ENCODE peak calls at places on chromosomes 3 and 15, in ten cellular contexts. Z is endothelial cell; T is left ventricle myocardium inferior; D is germinal center; Y is GM10248; H is MM.1S; L is T-helper 9 cell; O is activated T-helper 9 cell treated with anti-CD3 and anti-CD28 coated beads, Interleukin-2, amount 50 U/mL, for 16 hours; Q is spleen; P is A673. N is an unnamed sample.
A peak's percentile ranks its signal among the peaks of the same experiment; 100 is the strongest.

GRCh38 chr15:68370768-68371151 is 61.2 kb downstream of the ITGA11 start:
- DNase-seq in T (no peak), O (no peak), H (no peak), D (no peak), Y (no peak), Z (no peak), Q (no peak), P (no peak), L (no peak), N (no peak)

GRCh38 chr3:49500408-49501257 is 30.6 kb downstream of the DAG1 start:
- DNase-seq in Q (no peak), T (peak; percentile 40), H (no peak), L (no peak), P (peak; percentile 42), Y (no peak), D (no peak), O (no peak), Z (no peak), N (no peak)

GRCh38 chr3:64732570-64732969 is 44.8 kb upstream of the ADAMTS9 start:
- DNase-seq in Y (no peak), P (peak; percentile 12), Q (no peak), Z (no peak), T (no peak), L (no peak), H (no peak), D (no peak), O (no peak), N (no peak)

GRCh38 chr3:39762537-39762936 is 46.9 kb upstream of the MYRIP start:
- DNase-seq in D (no peak), Z (no peak), O (no peak), Q (no peak), L (no peak), Y (no peak), H (no peak), T (no peak), P (no peak), N (no peak)

GRCh38 chr3:195549931-195550519 is 6.9 kb upstream of the PPP1R2 start:
- DNase-seq in L (peak; percentile 75), Z (no peak), D (peak; percentile 36), Y (peak; percentile 49), Q (peak; percentile 93), H (peak; percentile 89), T (no peak), P (no peak), O (peak; percentile 61), N (no peak)

GRCh38 chr3:194275231-194275671 is 75.9 kb downstream of the CPN2 start:
- DNase-seq in Q (no peak), O (no peak), Z (no peak), L (no peak), H (no peak), T (no peak), P (no peak), Y (peak; percentile 23), D (no peak), N (no peak)

GRCh38 chr15:88627463-88627862 is 6.3 kb downstream of the AEN start:
- DNase-seq in Q (peak; percentile 87), Z (no peak), Y (no peak), O (peak; percentile 46), T (no peak), H (peak; percentile 88), P (no peak), D (peak; percentile 43), L (peak; percentile 57), N (no peak)

GRCh38 chr3:125374501-125374995 is 577 bp downstream of the ZNF148 start:
- DNase-seq in Y (peak; percentile 60), L (peak; percentile 31), H (peak; percentile 19), Z (peak; percentile 49), Q (no peak), T (peak; percentile 23), O (peak; percentile 27), P (peak; percentile 45), D (peak; percentile 67), N (peak; percentile 48)

GRCh38 chr3:112685435-112685834 is 44.5 kb upstream of the CCDC80 start:
- DNase-seq in H (no peak), T (no peak), O (no peak), Y (no peak), Z (no peak), L (no peak), D (no peak), Q (no peak), P (no peak), N (no peak)

GRCh38 chr3:195095035-195095703 is 175.8 kb downstream of the XXYLT1 start:
- DNase-seq in H (no peak), O (no peak), P (peak; percentile 67), D (peak; percentile 73), T (peak; percentile 8), Q (peak; percentile 88), L (no peak), Z (no peak), Y (peak; percentile 77), N (no peak)

GRCh38 chr3:169813757-169814517 is 1.2 kb upstream of the LRRC34 start:
- DNase-seq in D (peak; percentile 74), P (peak; percentile 64), Z (no peak), Y (peak; percentile 76), Q (peak; percentile 93), T (no peak), L (peak; percentile 52), H (peak; percentile 98), O (peak; percentile 68), N (peak; percentile 32)

GRCh38 chr3:146313411-146314111 is 62.7 kb upstream of the PLSCR4 start:
- DNase-seq in P (no peak), O (no peak), L (no peak), H (no peak), D (no peak), T (no peak), Q (no peak), Y (no peak), Z (no peak), N (no peak)

GRCh38 chr3:49703443-49703927 is 14.1 kb downstream of the RNF123 start:
- DNase-seq in Q (peak; percentile 87), O (peak; percentile 45), L (peak; percentile 36), Z (peak; percentile 71), T (peak; percentile 40), P (peak; percentile 60), Y (peak; percentile 90), D (peak; percentile 84), H (peak; percentile 63), N (peak; percentile 90)

GRCh38 chr3:169363318-169363717 is 300.2 kb downstream of the MECOM start:
- DNase-seq in Q (no peak), Z (no peak), L (no peak), D (no peak), P (no peak), Y (no peak), H (no peak), O (no peak), T (no peak), N (no peak)

GRCh38 chr15:60563539-60564404 is 84.8 kb upstream of the ICE2 start:
- DNase-seq in H (no peak), Z (no peak), O (no peak), L (no peak), Y (peak; percentile 31), D (no peak), T (no peak), P (no peak), Q (no peak), N (no peak)

GRCh38 chr3:15797600-15798303 is at the start of gene ANKRD28:
- DNase-seq in T (no peak), L (no peak), P (peak; percentile 75), Z (peak; percentile 3), H (peak; percentile 80), D (no peak), Y (no peak), O (no peak), Q (no peak), N (no peak)

GRCh38 chr15:69595009-69595825 is 142.6 kb downstream of the RPLP1 start:
- DNase-seq in P (no peak), Y (no peak), Q (no peak), H (no peak), Z (no peak), L (no peak), O (no peak), D (no peak), T (peak; percentile 80), N (no peak)

GRCh38 chr3:158205324-158205723 is 95.4 kb downstream of the RSRC1 start:
- DNase-seq in Y (no peak), O (no peak), L (no peak), Q (no peak), H (no peak), Z (no peak), D (no peak), P (no peak), T (no peak), N (no peak)

GRCh38 chr15:96181873-96182301 is 148.6 kb upstream of the NR2F2 start:
- DNase-seq in D (no peak), T (peak; percentile 25), P (peak; percentile 23), O (no peak), H (no peak), Q (no peak), L (no peak), Y (no peak), Z (no peak), N (no peak)

GRCh38 chr3:110521019-110521418 is 550.6 kb upstream of the NECTIN3 start:
- DNase-seq in T (no peak), P (no peak), L (no peak), O (no peak), Z (no peak), Y (no peak), D (no peak), Q (no peak), H (no peak), N (no peak)

GRCh38 chr3:8589880-8590556 is 54.6 kb downstream of the SSUH2 start:
- DNase-seq in T (no peak), L (no peak), H (no peak), Y (no peak), Z (no peak), D (no peak), Q (no peak), O (no peak), P (no peak), N (no peak)

GRCh38 chr15:31359722-31360111 is 33.1 kb downstream of the KLF13 start:
- DNase-seq in L (no peak), D (no peak), T (no peak), H (peak; percentile 20), Q (no peak), Y (no peak), P (no peak), Z (no peak), O (no peak), N (no peak)

GRCh38 chr3:176574736-176575135 is 622.5 kb downstream of the TBL1XR1 start:
- DNase-seq in L (no peak), T (no peak), D (no peak), Z (no peak), P (no peak), Y (no peak), O (no peak), Q (no peak), H (no peak), N (no peak)

GRCh38 chr3:196193037-196193737 is 18.0 kb downstream of the ZDHHC19 start:
- DNase-seq in L (no peak), H (no peak), T (no peak), D (no peak), Y (no peak), Z (no peak), O (no peak), P (no peak), Q (peak; percentile 77), N (no peak)

GRCh38 chr3:152505926-152506325 is 237.2 kb downstream of the MBNL1 start:
- DNase-seq in P (no peak), L (no peak), Q (no peak), Y (peak; percentile 20), D (no peak), H (no peak), O (no peak), T (no peak), Z (no peak), N (no peak)

GRCh38 chr3:157248590-157249425 is 88.9 kb upstream of the CCNL1 start:
- DNase-seq in H (peak; percentile 57), P (peak; percentile 71), T (peak; percentile 22), Z (no peak), O (no peak), L (no peak), D (no peak), Y (no peak), Q (no peak), N (no peak)

GRCh38 chr15:92819312-92820232 is 80.6 kb upstream of the CHD2 start:
- DNase-seq in Z (no peak), P (peak; percentile 26), O (no peak), L (no peak), H (no peak), Q (no peak), D (no peak), Y (no peak), T (no peak), N (no peak)

GRCh38 chr15:39624806-39625205 is 43.9 kb downstream of the THBS1 start:
- DNase-seq in H (peak; percentile 80), Z (no peak), D (no peak), O (peak; percentile 53), P (no peak), Y (peak; percentile 36), L (peak; percentile 60), T (peak; percentile 45), Q (peak; percentile 78), N (no peak)

N was measured in GM19239.